ENCODE peak calls at places on chromosomes 12 and 14, in six cellular contexts. V is esophagus squamous epithelium, R is A549, J is heart right ventricle, C is keratinocyte, S is endothelial cell of umbilical vein. F is an unnamed sample. For H3K4me1, the result is how much of the 10 kb centered on the place peaks cover.

GRCh38 chr12:96483116-96483515 is 6.3 kb upstream of the CFAP54 start:
- DNase-seq in V (no peak), R (no peak), J (no peak), C (no peak), S (no peak), F (no peak)

GRCh38 chr14:23351681-23352505 is 794 bp downstream of the SLC22A17 start:
- DNase-seq in V (no peak), R (no peak), J (peak), C (no peak), S (no peak), F (no peak)

GRCh38 chr14:100341301-100342031 is 18.3 kb downstream of the SLC25A47 start:
- DNase-seq in V (no peak), R (peak), J (no peak), C (peak), S (peak), F (no peak)

GRCh38 chr12:95998611-95999300 is 2.6 kb upstream of the HAL start:
- DNase-seq in V (no peak), R (peak), J (no peak), C (no peak), S (peak), F (no peak)

GRCh38 chr12:7162691-7163114 is 26.8 kb upstream of the PEX5 start:
- DNase-seq in V (no peak), R (peak), J (no peak), C (peak), S (no peak), F (peak)

GRCh38 chr14:104820669-104821228 is 19.8 kb downstream of the ZBTB42 start:
- DNase-seq in V (no peak), R (peak), J (no peak), C (no peak), S (peak), F (no peak)

GRCh38 chr14:98954347-98955000 is 317.5 kb downstream of the BCL11B start:
- DNase-seq in V (no peak), R (no peak), J (no peak), C (no peak), S (no peak), F (no peak)

GRCh38 chr12:104575442-104575841 is 118.7 kb downstream of the CHST11 start:
- DNase-seq in V (no peak), R (no peak), J (no peak), C (no peak), S (no peak), F (no peak)

GRCh38 chr14:77143071-77143470 is 1.5 kb upstream of the ZDHHC22 start:
- DNase-seq in V (no peak), R (no peak), J (no peak), C (no peak), S (no peak), F (no peak)

GRCh38 chr14:24408764-24409163 is 10.0 kb downstream of the NYNRIN start:
- DNase-seq in V (no peak), R (no peak), J (no peak), C (no peak), S (no peak), F (no peak)

GRCh38 chr14:81402123-81402495 is 2.0 kb upstream of the STON2 start:
- DNase-seq in V (no peak), R (no peak), J (no peak), C (no peak), S (no peak), F (no peak)

GRCh38 chr14:94966344-94966743 is 191.0 kb downstream of the DICER1 start:
- DNase-seq in V (no peak), R (no peak), J (no peak), C (no peak), S (no peak), F (no peak)

GRCh38 chr12:113006641-113007040 is 28.3 kb downstream of the OAS2 start:
- DNase-seq in V (no peak), R (no peak), J (no peak), C (no peak), S (no peak), F (no peak)

GRCh38 chr14:35252485-35252884 is 39.7 kb upstream of the PSMA6 start:
- DNase-seq in V (no peak), R (no peak), J (no peak), C (no peak), S (no peak), F (no peak)

GRCh38 chr14:45785240-45785639 is 532.2 kb upstream of the MIS18BP1 start:
- DNase-seq in V (no peak), R (peak), J (no peak), C (peak), S (no peak), F (no peak)

GRCh38 chr12:108566452-108566851 is 4.1 kb downstream of the ISCU start:
- DNase-seq in V (no peak), R (no peak), J (no peak), C (no peak), S (no peak), F (no peak)

GRCh38 chr14:105465209-105466031 is 9.2 kb upstream of the CRIP2 start:
- DNase-seq in V (no peak), R (no peak), J (peak), C (no peak), S (no peak), F (peak)

GRCh38 chr12:52814710-52815155 is 817 bp upstream of the KRT4 start:
- DNase-seq in V (no peak), R (no peak), J (no peak), C (no peak), S (no peak), F (no peak)

GRCh38 chr14:88829685-88830302 is 5.3 kb downstream of the TTC8 start:
- DNase-seq in V (no peak), R (no peak), J (no peak), C (no peak), S (no peak), F (no peak)

GRCh38 chr12:51953011-51953568 is 1.6 kb downstream of the ACVR1B start:
- DNase-seq in V (no peak), R (no peak), J (no peak), C (no peak), S (peak), F (no peak)

GRCh38 chr12:103791350-103791920 is 49.6 kb downstream of the NT5DC3 start:
- DNase-seq in V (no peak), R (no peak), J (no peak), C (no peak), S (no peak), F (no peak)

GRCh38 chr14:57657487-57657886 is 163.8 kb upstream of the CCDC198 start:
- DNase-seq in V (no peak), R (no peak), J (no peak), C (no peak), S (no peak), F (no peak)

GRCh38 chr12:104414581-104415305 is 42.0 kb upstream of the CHST11 start:
- DNase-seq in V (no peak), R (no peak), J (no peak), C (no peak), S (no peak), F (peak)

GRCh38 chr12:66059670-66060069 is 70.9 kb downstream of the LLPH start:
- DNase-seq in V (no peak), R (no peak), J (no peak), C (no peak), S (no peak), F (no peak)

GRCh38 chr14:104119700-104120251 is 18.6 kb upstream of the KIF26A start:
- DNase-seq in V (no peak), R (no peak), J (no peak), C (no peak), S (no peak), F (no peak)

GRCh38 chr12:102847131-102847530 is 69.9 kb downstream of the PAH start:
- DNase-seq in V (no peak), R (no peak), J (no peak), C (no peak), S (no peak), F (no peak)

GRCh38 chr14:91326514-91326832 is 82.0 kb upstream of the GPR68 start:
- DNase-seq in V (no peak), R (no peak), J (no peak), C (no peak), S (peak), F (no peak)

GRCh38 chr12:1992732-1993131 is 11.5 kb downstream of the DCP1B start:
- DNase-seq in V (no peak), R (no peak), J (no peak), C (no peak), S (no peak), F (no peak)

GRCh38 chr12:121323908-121324307 is 27.4 kb upstream of the CAMKK2 start:
- DNase-seq in V (no peak), R (no peak), J (no peak), C (no peak), S (no peak), F (no peak)

GRCh38 chr12:58502236-58502635 is 418.1 kb downstream of the LRIG3 start:
- DNase-seq in V (no peak), R (no peak), J (no peak), C (no peak), S (peak), F (no peak)

GRCh38 chr14:64628940-64629403 is 75.3 kb upstream of the PLEKHG3 start:
- DNase-seq in V (no peak), R (peak), J (no peak), C (no peak), S (no peak), F (peak)

GRCh38 chr12:19654630-19655384 is 215.5 kb downstream of the AEBP2 start:
- DNase-seq in V (no peak), R (no peak), J (no peak), C (no peak), S (peak), F (no peak)

GRCh38 chr14:22822619-22823551 is 6.8 kb upstream of the MRPL52 start:
- DNase-seq in V (no peak), R (peak), J (peak), C (no peak), S (peak), F (peak)

GRCh38 chr14:61527325-61528100 is 167.8 kb upstream of the HIF1A start:
- DNase-seq in V (no peak), R (peak), J (no peak), C (no peak), S (peak), F (peak)

GRCh38 chr14:61524936-61525292 is 170.4 kb upstream of the HIF1A start:
- DNase-seq in V (no peak), R (no peak), J (no peak), C (no peak), S (no peak), F (no peak)

GRCh38 chr14:61525293-61526011 is 169.9 kb upstream of the HIF1A start:
- DNase-seq in V (peak), R (peak), J (peak), C (peak), S (peak), F (peak)

GRCh38 chr14:61528591-61529021 is 166.7 kb upstream of the HIF1A start:
- DNase-seq in V (no peak), R (no peak), J (no peak), C (peak), S (no peak), F (no peak)

DNA sequence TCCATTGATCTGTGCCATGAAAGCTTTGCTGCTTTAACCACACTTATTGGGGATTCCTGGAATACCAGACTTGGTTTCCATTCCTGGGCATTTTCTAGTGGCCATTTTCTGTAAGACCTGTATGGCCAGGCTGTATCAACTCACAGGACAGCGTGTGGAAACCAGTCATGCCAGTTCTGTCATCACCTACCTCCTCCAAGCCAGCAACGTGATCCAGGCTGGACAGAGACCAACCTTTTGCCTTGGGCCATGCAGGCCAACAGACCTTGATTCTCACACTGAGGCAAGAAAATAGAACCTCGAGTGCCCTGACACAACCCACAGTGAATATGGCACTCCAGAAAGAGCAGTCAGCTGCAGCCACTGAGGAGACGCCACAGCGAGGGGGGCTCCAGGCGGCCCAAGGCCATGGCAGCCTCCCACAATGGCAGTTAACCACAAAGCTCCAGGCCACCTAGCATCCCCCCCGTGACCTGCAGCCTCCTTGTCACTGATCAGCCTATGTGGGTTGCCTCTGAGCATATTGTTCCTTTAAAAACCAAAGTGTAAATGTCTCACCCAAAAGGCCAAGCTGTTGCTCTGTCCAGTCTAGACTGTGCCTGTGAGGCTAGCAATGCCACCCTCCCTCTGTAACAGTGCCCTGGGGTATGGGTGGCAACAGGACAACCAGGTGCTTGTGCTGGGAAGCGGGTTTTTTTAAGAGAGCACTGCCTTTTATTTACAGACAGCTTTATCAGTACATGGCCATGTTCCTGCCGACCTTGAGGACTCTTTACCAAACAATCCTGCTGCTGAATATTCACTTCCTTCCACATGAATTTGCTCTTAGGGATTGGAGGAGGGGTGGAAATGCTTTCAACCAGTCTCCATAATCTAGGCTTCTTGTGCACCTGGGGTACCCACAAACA is 168.7 kb upstream of the HIF1A start:
- DNase-seq in V (no peak), R (no peak), J (peak), C (no peak), S (peak), F (peak)
- H3K4me1 ChIP-seq in V (half or more), R (half or more), J (under half), C (under half), S (half or more), F (half or more)

GRCh38 chr14:72404106-72404774 is 472.0 kb downstream of the RGS6 start:
- DNase-seq in V (no peak), R (no peak), J (no peak), C (no peak), S (no peak), F (no peak)
- H3K27ac ChIP-seq in V (no peak), R (no peak), J (no peak), C (no peak), S (no peak), F (no peak)

GRCh38 chr12:16492240-16492639 is 113.7 kb downstream of the LMO3 start:
- DNase-seq in V (no peak), R (peak), J (no peak), C (no peak), S (no peak), F (no peak)
- TF ChIP-seq CTCF in V (no peak), R (no peak), J (no peak), C (no peak), S (no peak), F (no peak)

GRCh38 chr14:31479026-31479425 is 8.8 kb downstream of the GPR33 start:
- DNase-seq in V (no peak), R (no peak), J (no peak), C (no peak), S (no peak), F (no peak)
- H3K4me1 ChIP-seq in V (under half), R (under half), J (under half), C (under half), S (under half), F (under half)

DNA sequence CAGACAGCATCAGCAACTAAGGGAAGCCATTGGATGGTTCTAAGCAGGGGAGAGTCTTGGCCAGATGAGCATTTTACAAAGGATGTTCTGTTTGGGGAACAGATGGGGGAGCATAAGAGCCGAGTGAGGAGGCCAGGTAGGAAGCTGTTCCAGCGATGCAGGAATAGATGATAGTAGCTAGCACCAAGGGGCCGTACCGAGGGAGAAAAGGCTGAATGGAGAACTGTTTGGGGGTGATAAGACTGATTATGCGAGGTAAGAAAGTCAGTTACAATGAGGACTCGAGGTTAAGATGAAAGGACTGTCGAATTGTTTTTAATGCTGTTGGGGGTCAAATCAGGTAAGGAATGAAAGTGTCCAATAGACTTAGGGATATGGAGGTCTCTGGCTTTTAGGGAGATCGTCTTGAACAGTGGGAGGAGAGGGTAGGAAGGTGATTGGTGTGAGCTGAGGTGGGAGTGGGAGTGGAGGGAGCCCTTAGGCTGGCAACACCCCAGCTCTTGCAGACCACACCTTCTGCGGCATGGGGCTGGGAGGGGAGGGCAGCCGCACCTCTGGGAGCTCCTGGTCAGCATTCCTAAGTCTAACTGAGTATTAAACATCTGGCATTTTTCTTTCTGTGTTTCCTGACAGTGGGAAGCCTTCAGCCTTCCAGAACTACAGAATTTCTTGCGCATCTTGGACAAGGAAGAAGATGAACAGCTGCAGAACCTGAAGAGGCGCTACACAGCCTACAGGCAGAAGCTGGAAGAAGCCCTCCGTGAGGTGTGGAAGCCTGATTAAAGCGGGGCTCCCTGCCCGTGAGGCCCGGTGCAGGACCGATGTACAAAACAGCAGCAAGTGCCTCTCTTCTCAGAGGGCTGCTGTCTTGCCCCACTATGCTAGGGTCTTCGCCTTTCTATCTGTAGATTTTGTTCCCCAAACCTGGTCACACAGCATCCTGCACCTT is 64.8 kb downstream of the GNS start:
- DNase-seq in V (no peak), R (no peak), J (no peak), C (no peak), S (no peak), F (no peak)
- H3K27ac ChIP-seq in V (peak), R (peak), J (no peak), C (no peak), S (no peak), F (no peak)

F was measured in PC-9.